ENCODE peak calls at places on chromosomes 11 and 22, in four cellular contexts. V is brain microvascular endothelial cell; Z is sigmoid colon; Y is CD8-positive, alpha-beta T cell. J is an unnamed sample.

GRCh38 chr11:71459767-71460320 is 6.8 kb downstream of the NADSYN1 start:
- DNase-seq in Y (no peak), Z (no peak), V (no peak), J (no peak)

GRCh38 chr22:38348751-38349496 is 31.7 kb upstream of the CSNK1E start:
- DNase-seq in V (no peak), Z (peak; percentile 40), Y (no peak), J (no peak)

GRCh38 chr11:44264761-44265160 is 45.2 kb downstream of the ALX4 start:
- DNase-seq in Z (no peak), Y (no peak), V (no peak), J (no peak)

GRCh38 chr11:6468712-6469495 is 4.8 kb downstream of the TRIM3 start:
- DNase-seq in Z (peak; percentile 92), V (peak; percentile 92), Y (no peak), J (peak; percentile 20)

GRCh38 chr22:48425091-48425506 is 1402.6 kb downstream of the BRD1 start:
- DNase-seq in Y (no peak), Z (no peak), V (no peak), J (no peak)

GRCh38 chr11:72930011-72930410 is 115.8 kb downstream of the ATG16L2 start:
- DNase-seq in Z (no peak), V (peak; percentile 44), Y (no peak), J (no peak)

GRCh38 chr22:45212306-45212709 is 28.4 kb downstream of the KIAA0930 start:
- DNase-seq in V (peak; percentile 91), Z (peak; percentile 94), Y (no peak), J (peak; percentile 79)

GRCh38 chr11:79762271-79762935 is 321.6 kb upstream of the TENM4 start:
- DNase-seq in Z (no peak), V (peak; percentile 4), Y (no peak), J (no peak)

GRCh38 chr11:134741453-134742227 is 329.6 kb upstream of the B3GAT1 start:
- DNase-seq in V (peak; percentile 84), Y (no peak), Z (no peak), J (no peak)

GRCh38 chr11:64650923-64651523 is 60.0 kb downstream of the SLC22A12 start:
- DNase-seq in Y (no peak), Z (no peak), V (peak; percentile 8), J (no peak)

GRCh38 chr11:62974848-62975522 is 9.8 kb downstream of the SLC22A6 start:
- DNase-seq in Y (no peak), Z (peak; percentile 54), V (no peak), J (no peak)

DNA sequence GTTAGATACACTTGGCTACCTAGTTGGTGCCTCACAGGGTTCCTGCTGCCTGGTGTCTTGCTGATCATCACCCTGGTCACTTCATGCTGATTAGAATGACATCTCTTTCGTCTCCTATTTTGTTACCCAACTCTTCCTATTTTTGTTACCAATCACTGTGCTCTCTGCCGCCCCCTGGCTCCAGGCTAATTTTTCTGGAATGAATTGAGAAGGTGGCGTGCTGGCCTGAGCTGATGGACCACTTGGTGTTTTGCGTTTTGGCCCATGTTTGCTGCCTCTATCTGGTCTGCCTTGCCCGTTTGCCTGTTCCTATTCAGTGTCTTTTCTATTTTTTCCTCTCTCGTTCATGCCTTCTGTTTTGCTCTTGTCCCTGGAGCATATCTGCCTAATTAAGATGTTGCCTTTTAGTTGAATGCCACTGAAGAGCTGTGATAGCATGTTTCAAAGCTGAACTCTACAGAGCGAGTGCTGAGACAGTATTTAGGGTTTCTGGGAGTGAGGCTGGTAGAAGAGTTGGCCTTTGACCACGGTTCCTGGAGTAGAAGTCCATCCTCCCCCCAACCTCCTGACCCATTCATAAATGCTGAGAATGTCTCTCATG is 5.9 kb upstream of the ATF4 start:
- DNase-seq in V (peak; percentile 57), Z (no peak), Y (peak; percentile 51), J (no peak)
- H3K36me3 ChIP-seq in V (peaks cover 51% of the 10 kb centered on the region), Z (peaks cover 74% of the 10 kb centered on the region), Y (peaks cover 40% of the 10 kb centered on the region), J (peaks cover 31% of the 10 kb centered on the region)

DNA sequence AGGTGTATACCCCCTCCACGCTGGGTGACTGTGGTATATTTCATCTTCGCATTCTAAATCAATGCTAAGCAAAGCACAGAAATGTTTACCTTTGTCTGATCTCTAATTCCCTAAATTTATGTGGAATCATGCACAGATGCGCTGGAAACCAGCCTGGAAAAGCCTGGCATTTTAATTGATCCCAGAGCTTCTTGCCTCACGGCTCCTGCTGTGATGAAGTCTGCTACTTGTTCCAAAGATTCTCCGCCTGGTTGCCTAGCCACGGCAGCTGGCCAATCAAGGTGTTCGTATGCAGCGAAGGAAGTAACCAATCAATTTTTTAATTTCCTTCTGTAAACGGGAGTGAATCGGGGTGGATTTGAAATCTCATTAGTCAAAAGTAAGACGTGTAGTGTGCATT is 133.8 kb downstream of the FANCF start:
- DNase-seq in Z (no peak), V (no peak), Y (no peak), J (peak; percentile 26)
- H3K4me3 ChIP-seq in Z (no peak overlapping the region), V (no peak overlapping the region), Y (no peak overlapping the region), J (no peak overlapping the region)

DNA sequence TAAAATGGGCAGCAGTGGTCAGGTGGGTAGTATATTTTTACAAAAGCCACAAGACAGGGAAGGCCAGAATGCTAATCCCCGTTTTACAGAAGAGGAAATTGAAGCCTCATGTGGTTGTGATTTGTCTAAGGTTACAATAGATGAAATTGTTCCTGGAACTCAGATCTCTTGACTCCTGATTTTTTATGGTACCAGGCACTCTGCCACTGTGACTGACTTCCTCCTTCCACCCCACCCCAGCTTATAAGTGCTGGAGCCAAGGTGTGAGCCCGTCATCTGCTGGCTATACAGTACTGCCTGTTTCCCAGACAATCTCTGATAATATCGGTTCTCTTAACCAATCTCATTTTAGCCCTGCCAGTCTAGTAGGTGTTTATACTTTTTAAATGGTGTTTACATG is 1.9 kb downstream of the SLC5A1 start:
- DNase-seq in Y (no peak), V (no peak), Z (no peak), J (no peak)
- H3K27me3 ChIP-seq in Y (no peaks in the 10 kb centered on the region), V (peaks cover 22% of the 10 kb centered on the region), Z (no peaks in the 10 kb centered on the region), J (peaks cover 10% of the 10 kb centered on the region)

GRCh38 chr22:26536762-26537134 is 24.5 kb upstream of the TFIP11 start:
- DNase-seq in Z (no peak), V (no peak), Y (no peak), J (no peak)
- H3K36me3 ChIP-seq in Z (peaks cover 13% of the 10 kb centered on the region), V (peaks cover 45% of the 10 kb centered on the region), Y (peaks cover 38% of the 10 kb centered on the region), J (peaks cover 15% of the 10 kb centered on the region)

DNA sequence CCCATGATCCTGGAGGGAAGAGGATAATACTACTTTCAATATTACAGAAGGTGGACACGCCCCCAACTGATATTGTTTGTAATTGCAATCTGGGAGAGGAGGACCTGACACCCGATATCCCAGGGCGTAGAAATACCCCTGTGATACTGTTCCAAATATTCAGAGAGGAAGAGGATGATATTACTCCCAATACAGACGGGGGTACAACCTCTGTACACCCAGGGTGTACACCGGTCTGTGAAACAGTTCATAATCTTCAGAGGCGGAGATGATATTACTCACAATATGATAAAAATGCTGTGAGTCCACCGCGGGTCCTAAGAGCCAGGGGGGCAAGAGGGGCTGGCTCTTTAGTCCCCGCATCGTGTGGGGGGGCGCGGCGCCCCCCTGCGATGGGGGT is 57.2 kb upstream of the ALDH3B2 start:
- DNase-seq in Y (no peak), Z (no peak), V (no peak), J (no peak)
- H3K4me3 ChIP-seq in Y (peak overlapping the region; percentile 41), Z (peak overlapping the region; percentile 44), V (no peak overlapping the region), J (no peak overlapping the region)

DNA sequence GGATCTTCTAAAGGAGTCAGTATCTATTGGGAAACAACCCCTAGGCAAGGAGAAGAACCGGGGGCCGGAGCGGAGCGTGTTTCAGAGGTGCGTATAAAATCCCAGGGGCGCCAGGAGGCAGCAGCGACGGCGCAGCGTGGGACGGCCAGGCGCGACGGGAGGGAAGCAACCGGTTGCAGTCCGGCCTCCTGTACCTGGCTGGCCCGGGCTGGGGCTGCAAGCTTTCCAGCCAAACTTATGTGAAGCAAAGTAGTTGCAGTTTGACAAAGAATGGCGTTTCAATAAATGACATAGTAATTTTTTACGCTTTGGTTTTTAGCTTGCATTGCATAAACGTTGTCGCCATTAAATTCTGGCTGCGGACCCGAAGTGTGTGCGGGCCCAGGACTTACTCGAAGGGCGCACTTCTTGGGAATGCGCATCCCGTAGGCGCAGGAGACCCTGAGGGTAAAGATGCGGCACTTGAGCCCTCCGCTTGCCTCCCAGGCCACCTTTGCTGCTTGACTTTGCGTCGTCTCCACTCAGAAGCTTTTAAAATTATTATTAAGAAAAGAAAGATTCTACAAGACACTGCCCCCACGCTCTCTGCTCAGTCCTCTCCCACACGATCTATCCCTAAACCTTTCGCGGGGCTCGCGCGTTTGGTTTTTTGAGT is 1.5 kb upstream of the WT1 start:
- DNase-seq in Z (no peak), V (no peak), Y (no peak), J (no peak)
- H3K27me3 ChIP-seq in Z (peaks cover 49% of the 10 kb centered on the region), V (peaks cover 94% of the 10 kb centered on the region), Y (peaks cover 15% of the 10 kb centered on the region), J (peaks cover 65% of the 10 kb centered on the region)

DNA sequence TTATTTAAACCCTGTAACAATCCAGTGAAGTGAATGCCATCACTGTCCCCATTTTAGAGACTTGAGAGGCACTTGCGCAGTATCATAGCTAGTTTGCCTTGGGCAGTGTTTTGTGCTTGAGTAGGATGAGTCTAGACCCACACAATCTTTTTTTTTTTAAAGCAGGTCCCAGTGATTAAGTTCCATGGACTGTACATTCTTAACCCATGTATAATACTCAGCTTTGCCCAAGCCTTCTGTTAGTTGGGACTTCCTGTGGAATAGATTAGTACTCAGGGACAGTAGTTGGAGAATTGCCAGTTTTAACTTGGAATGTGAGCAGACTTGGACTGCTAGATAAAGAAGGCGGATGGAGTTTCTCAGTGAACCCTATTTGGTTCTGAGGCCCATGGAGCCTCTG is 108.6 kb upstream of the RASSF10 start:
- DNase-seq in V (peak; percentile 90), Z (no peak), Y (no peak), J (peak; percentile 78)
- H3K36me3 ChIP-seq in V (peaks cover 7% of the 10 kb centered on the region), Z (peaks cover 26% of the 10 kb centered on the region), Y (no peaks in the 10 kb centered on the region), J (peaks cover 4% of the 10 kb centered on the region)

DNA sequence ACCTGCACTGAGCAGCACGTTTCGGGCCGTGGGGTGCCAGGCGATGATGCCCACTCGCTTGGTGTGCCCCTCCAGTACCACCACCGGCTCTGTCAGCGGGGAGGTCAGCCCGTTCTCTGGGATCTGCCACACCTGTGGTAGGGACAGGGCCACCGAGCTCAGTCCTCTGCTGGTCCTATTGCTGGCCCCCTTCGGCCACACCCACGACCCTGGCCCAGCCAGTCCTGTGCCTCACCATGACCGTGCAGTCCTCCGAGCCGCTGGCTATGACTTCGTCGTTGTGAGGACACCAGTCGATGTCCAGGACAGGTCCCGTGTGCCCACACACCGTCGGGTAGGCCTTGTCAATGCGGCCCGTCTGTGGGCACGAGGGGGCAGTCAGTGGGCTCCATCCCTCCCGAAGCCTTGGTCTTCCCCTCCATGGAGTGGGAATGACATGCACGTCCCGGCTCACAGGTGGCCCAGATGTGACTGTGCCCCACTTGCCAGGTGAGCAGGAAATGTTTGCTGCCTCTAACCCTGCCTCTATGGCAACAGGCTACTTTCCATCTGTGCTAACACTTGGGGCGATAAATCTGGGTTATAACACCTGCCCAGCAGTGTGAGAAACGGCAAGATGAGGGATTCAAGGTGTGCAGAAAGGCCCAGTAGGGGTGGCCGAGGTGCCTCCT is 1.4 kb downstream of the CORO1B start:
- DNase-seq in Y (peak; percentile 48), V (no peak), Z (no peak), J (no peak)
- H3K4me3 ChIP-seq in Y (no peak overlapping the region), V (peak overlapping the region; percentile 80), Z (no peak overlapping the region), J (no peak overlapping the region)

DNA sequence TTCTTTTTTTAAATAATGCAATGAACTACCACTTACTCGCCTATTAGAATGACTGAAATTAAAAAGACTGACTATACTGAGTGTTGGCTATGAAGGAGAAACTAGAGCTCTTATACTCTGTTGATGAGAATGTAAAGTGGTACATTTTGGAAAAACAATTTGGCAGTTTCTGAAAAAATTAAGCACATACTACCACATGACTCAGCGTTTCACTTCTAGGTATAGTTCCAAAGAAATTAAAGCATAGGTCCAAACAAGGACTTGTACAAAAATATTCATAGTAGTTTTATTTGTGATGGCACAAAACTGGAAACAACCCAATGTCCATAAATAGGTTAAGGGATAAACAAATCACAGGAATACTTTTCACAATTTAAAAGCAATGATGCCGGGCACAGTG is 22.4 kb upstream of the SLC29A2 start:
- DNase-seq in Y (no peak), V (no peak), Z (no peak), J (no peak)
- H3K27me3 ChIP-seq in Y (no peaks in the 10 kb centered on the region), V (peaks cover 4% of the 10 kb centered on the region), Z (no peaks in the 10 kb centered on the region), J (no peaks in the 10 kb centered on the region)